ENCODE peak calls at places on chromosomes 6 and 20, in six cellular contexts. E is K562, D is H1, F is HepG2, S is GM12878, R is SK-N-SH. X is an unnamed sample.

GRCh38 chr6:70210462-70210861 is 92.4 kb downstream of the COL9A1 start:
- DNase-seq in E (no peak), D (no peak), F (peak; percentile 14), S (no peak), R (peak; percentile 17), X (no peak)

GRCh38 chr6:113560908-113561307 is 296.2 kb upstream of the MARCKS start:
- DNase-seq in E (no peak), D (no peak), F (no peak), S (no peak), R (no peak), X (no peak)

GRCh38 chr6:49548613-49549304 is 1.7 kb upstream of the C6orf141 start:
- DNase-seq in E (no peak), D (no peak), F (no peak), S (no peak), R (no peak), X (no peak)

GRCh38 chr6:165804331-165805066 is 141.5 kb upstream of the PDE10A start:
- DNase-seq in E (no peak), D (peak; percentile 55), F (no peak), S (no peak), R (no peak), X (no peak)

GRCh38 chr20:208937-209566 is 18.0 kb upstream of the DEFB129 start:
- DNase-seq in E (peak; percentile 11), D (no peak), F (peak; percentile 64), S (no peak), R (peak; percentile 41), X (peak; percentile 28)

GRCh38 chr6:107735906-107736635 is 88.0 kb downstream of the SCML4 start:
- DNase-seq in E (no peak), D (no peak), F (no peak), S (no peak), R (no peak), X (no peak)

GRCh38 chr6:136772685-136773472 is 19.4 kb downstream of the MAP3K5 start:
- DNase-seq in E (no peak), D (no peak), F (no peak), S (peak; percentile 93), R (no peak), X (no peak)

GRCh38 chr6:89269981-89270380 is 45.1 kb downstream of the GABRR2 start:
- DNase-seq in E (no peak), D (no peak), F (no peak), S (no peak), R (no peak), X (no peak)

GRCh38 chr6:153038378-153038777 is 35.9 kb upstream of the MTRF1L start:
- DNase-seq in E (no peak), D (no peak), F (no peak), S (no peak), R (no peak), X (no peak)

GRCh38 chr6:113450061-113450465 is 407.1 kb upstream of the MARCKS start:
- DNase-seq in E (no peak), D (no peak), F (peak; percentile 6), S (no peak), R (no peak), X (no peak)

GRCh38 chr6:78810698-78811097 is 56.7 kb upstream of the IRAK1BP1 start:
- DNase-seq in E (no peak), D (no peak), F (no peak), S (no peak), R (no peak), X (no peak)

GRCh38 chr6:148534871-148535270 is 192.2 kb downstream of the SASH1 start:
- DNase-seq in E (no peak), D (no peak), F (no peak), S (no peak), R (no peak), X (no peak)

GRCh38 chr6:101163611-101164010 is 229.9 kb upstream of the GRIK2 start:
- DNase-seq in E (no peak), D (no peak), F (no peak), S (no peak), R (no peak), X (no peak)

GRCh38 chr6:80932364-80932763 is 820.1 kb downstream of the TENT5A start:
- DNase-seq in E (no peak), D (no peak), F (no peak), S (no peak), R (no peak), X (no peak)

GRCh38 chr6:166692723-166693302 is 65.8 kb upstream of the RPS6KA2 start:
- DNase-seq in E (no peak), D (no peak), F (no peak), S (no peak), R (no peak), X (no peak)

GRCh38 chr6:13431861-13432465 is 55.4 kb downstream of the GFOD1 start:
- DNase-seq in E (no peak), D (no peak), F (peak; percentile 45), S (peak; percentile 42), R (no peak), X (no peak)

GRCh38 chr6:95578106-95578410 is 723 bp downstream of the MANEA start:
- DNase-seq in E (peak; percentile 9), D (no peak), F (peak; percentile 15), S (no peak), R (no peak), X (peak; percentile 15)

GRCh38 chr20:19628570-19629134 is 129.4 kb upstream of the RIN2 start:
- DNase-seq in E (peak; percentile 57), D (peak; percentile 84), F (peak; percentile 84), S (peak; percentile 26), R (peak; percentile 62), X (peak; percentile 51)

GRCh38 chr6:106163966-106164877 is 78.1 kb downstream of the PRDM1 start:
- DNase-seq in E (no peak), D (no peak), F (no peak), S (peak; percentile 87), R (no peak), X (peak; percentile 83)

GRCh38 chr6:10733151-10733715 is 10.4 kb downstream of the TMEM14C start:
- DNase-seq in E (no peak), D (peak; percentile 35), F (no peak), S (no peak), R (no peak), X (no peak)

GRCh38 chr6:13012977-13013680 is 296.6 kb downstream of the PHACTR1 start:
- DNase-seq in E (no peak), D (peak; percentile 82), F (no peak), S (no peak), R (no peak), X (no peak)

GRCh38 chr20:45407783-45408645 is at the start of gene DBNDD2:
- DNase-seq in E (no peak), D (no peak), F (no peak), S (no peak), R (peak; percentile 24), X (no peak)

GRCh38 chr20:45408646-45409213 is 641 bp downstream of the DBNDD2 start:
- DNase-seq in E (no peak), D (no peak), F (no peak), S (no peak), R (no peak), X (peak; percentile 66)

GRCh38 chr20:45406260-45407066 is 1.6 kb upstream of the DBNDD2 start:
- DNase-seq in E (peak; percentile 86), D (peak; percentile 78), F (no peak), S (no peak), R (peak; percentile 80), X (peak; percentile 38)

GRCh38 chr20:45405566-45406259 is 2.4 kb upstream of the DBNDD2 start:
- DNase-seq in E (peak; percentile 51), D (peak; percentile 66), F (no peak), S (no peak), R (peak; percentile 75), X (no peak)

GRCh38 chr20:45407067-45407745 is 883 bp upstream of the DBNDD2 start:
- DNase-seq in E (peak; percentile 50), D (no peak), F (no peak), S (no peak), R (peak; percentile 65), X (no peak)
- H3K27me3 ChIP-seq in E (no peaks in the 10 kb centered on the region), D (peaks cover 6% of the 10 kb centered on the region), F (peaks cover 5% of the 10 kb centered on the region), S (peaks cover 3% of the 10 kb centered on the region), R (no peaks in the 10 kb centered on the region), X (no peaks in the 10 kb centered on the region)

DNA sequence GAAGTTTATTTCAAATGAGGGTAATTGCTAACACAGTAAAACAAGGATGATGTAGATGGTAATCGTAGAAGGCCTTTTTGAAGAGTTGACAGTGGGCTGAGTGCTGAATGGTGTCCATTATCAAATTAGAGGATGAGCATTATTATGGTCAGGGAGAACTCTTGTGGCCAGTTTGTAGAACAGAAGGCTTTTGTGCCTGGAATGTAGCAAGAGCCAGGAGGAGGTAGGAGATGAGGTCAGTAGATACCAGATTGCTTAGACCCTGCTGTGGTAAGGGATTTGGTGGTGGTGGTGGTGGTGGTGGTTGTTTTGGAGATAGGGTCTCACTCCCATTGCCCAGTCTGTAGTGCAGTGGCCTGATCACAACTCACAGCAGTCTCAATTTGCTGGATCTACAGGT is 6.2 kb downstream of the CSE1L start:
- DNase-seq in E (no peak), D (no peak), F (peak; percentile 81), S (no peak), R (no peak), X (no peak)
- H3K4me3 ChIP-seq in E (no peak overlapping the region), D (no peak overlapping the region), F (no peak overlapping the region), S (peak overlapping the region; percentile 41), R (no peak overlapping the region), X (no peak overlapping the region)

GRCh38 chr6:112360498-112360897 is 13.4 kb downstream of the RFPL4B start:
- DNase-seq in E (no peak), D (no peak), F (no peak), S (no peak), R (no peak), X (no peak)

GRCh38 chr6:112362827-112363565 is 15.9 kb downstream of the RFPL4B start:
- DNase-seq in E (no peak), D (no peak), F (no peak), S (no peak), R (no peak), X (no peak)

GRCh38 chr6:112365952-112366351 is 18.8 kb downstream of the RFPL4B start:
- DNase-seq in E (no peak), D (no peak), F (no peak), S (no peak), R (no peak), X (no peak)

GRCh38 chr6:112357801-112358200 is 10.7 kb downstream of the RFPL4B start:
- DNase-seq in E (no peak), D (no peak), F (no peak), S (no peak), R (no peak), X (no peak)

DNA sequence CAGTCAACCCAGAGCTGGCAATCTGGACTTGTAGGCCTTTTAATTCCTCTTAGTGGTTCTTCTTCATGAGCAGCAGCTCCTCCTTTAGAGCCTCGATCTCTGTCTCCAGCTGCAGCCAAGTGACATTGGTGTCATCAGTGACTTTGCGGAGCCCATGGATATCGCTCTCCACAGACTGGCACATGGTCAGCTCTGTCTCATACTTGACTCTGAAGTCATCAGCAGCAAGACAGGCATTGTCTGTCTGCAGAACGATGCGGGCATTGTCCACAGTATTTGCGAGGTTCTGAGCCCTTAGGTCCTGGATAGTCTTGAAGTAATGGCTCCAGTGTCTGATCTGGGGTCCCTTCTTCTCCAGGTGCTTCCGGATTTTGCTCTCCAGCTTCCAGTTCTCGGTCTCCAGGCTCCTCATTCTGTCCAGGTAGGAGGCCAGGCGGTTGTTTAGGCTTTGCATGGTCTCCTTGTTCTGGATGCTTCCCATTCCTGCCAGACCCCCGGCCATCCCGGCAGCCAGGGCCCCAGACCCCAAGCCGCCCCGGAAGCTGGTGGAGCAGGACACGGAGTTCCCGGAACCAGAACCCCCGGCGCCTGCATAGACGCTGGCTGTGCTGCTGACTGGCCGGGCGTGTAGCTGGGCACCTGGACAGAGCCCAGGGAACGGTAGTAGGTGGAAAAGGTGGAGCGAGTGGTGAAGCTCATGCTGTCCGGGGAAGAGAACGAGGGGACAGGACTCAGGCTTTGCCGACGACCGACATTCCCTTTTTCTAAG is 15.1 kb downstream of the RFPL4B start:
- DNase-seq in E (no peak), D (no peak), F (no peak), S (no peak), R (no peak), X (no peak)
- TF ChIP-seq GABPA in E (no peak), D (no peak), F (no peak), S (no peak), R (no peak), X (no peak)

GRCh38 chr6:154921482-154921881 is 73.6 kb upstream of the TIAM2 start:
- DNase-seq in E (no peak), D (no peak), F (no peak), S (no peak), R (no peak), X (peak; percentile 15)
- H3K27me3 ChIP-seq in E (peaks cover 6% of the 10 kb centered on the region), D (no peaks in the 10 kb centered on the region), F (no peaks in the 10 kb centered on the region), S (no peaks in the 10 kb centered on the region), R (no peaks in the 10 kb centered on the region), X (no peaks in the 10 kb centered on the region)